ENCODE peak calls at places on chromosomes 11 and 22, in four cellular contexts. E is SK-N-SH, C is astrocyte, B is tibial nerve. L is an unnamed sample.

GRCh38 chr11:86625981-86626380 is 46.4 kb downstream of the ME3 start:
- DNase-seq in E (no peak), C (no peak), B (no peak), L (no peak)

GRCh38 chr11:112852141-112852853 is 108.9 kb upstream of the NCAM1 start:
- DNase-seq in E (no peak), C (peak; percentile 14), B (no peak), L (no peak)

GRCh38 chr11:66617148-66617814 is 851 bp downstream of the RBM14 start:
- DNase-seq in E (no peak), C (peak; percentile 40), B (peak; percentile 60), L (no peak)

GRCh38 chr11:123640677-123641494 is 13.5 kb downstream of the SCN3B start:
- DNase-seq in E (peak; percentile 81), C (no peak), B (no peak), L (peak; percentile 32)

GRCh38 chr11:65779919-65780769 is 632 bp downstream of the AP5B1 start:
- DNase-seq in E (peak; percentile 87), C (peak; percentile 54), B (peak; percentile 44), L (peak; percentile 82)

GRCh38 chr11:127521413-127521812 is 520.8 kb upstream of the KIRREL3 start:
- DNase-seq in E (no peak), C (peak; percentile 66), B (no peak), L (no peak)

GRCh38 chr22:44496844-44497217 is 1.2 kb downstream of the RTL6 start:
- DNase-seq in E (no peak), C (no peak), B (no peak), L (no peak)

GRCh38 chr22:33806191-33806590 is 114.1 kb downstream of the LARGE1 start:
- DNase-seq in E (no peak), C (no peak), B (no peak), L (no peak)

GRCh38 chr11:117642396-117642795 is 154.6 kb downstream of the DSCAML1 start:
- DNase-seq in E (no peak), C (no peak), B (no peak), L (no peak)

GRCh38 chr11:12086271-12087074 is 23.9 kb upstream of the MICAL2 start:
- DNase-seq in E (no peak), C (peak; percentile 98), B (no peak), L (peak; percentile 45)

GRCh38 chr11:1484716-1485503 is 1.7 kb downstream of the MOB2 start:
- DNase-seq in E (no peak), C (no peak), B (no peak), L (no peak)

GRCh38 chr22:47053865-47054185 is 291.4 kb downstream of the TBC1D22A start:
- DNase-seq in E (no peak), C (peak; percentile 70), B (no peak), L (no peak)

GRCh38 chr11:36251716-36252307 is 37.4 kb downstream of the COMMD9 start:
- DNase-seq in E (no peak), C (no peak), B (no peak), L (no peak)

GRCh38 chr11:9153651-9154050 is 62.3 kb upstream of the SCUBE2 start:
- DNase-seq in E (no peak), C (no peak), B (no peak), L (no peak)

GRCh38 chr11:117723625-117724024 is 73.4 kb downstream of the DSCAML1 start:
- DNase-seq in E (no peak), C (no peak), B (no peak), L (no peak)

GRCh38 chr11:93921695-93922468 is 71.5 kb upstream of the VSTM5 start:
- DNase-seq in E (peak; percentile 58), C (peak; percentile 45), B (no peak), L (peak; percentile 54)

DNA sequence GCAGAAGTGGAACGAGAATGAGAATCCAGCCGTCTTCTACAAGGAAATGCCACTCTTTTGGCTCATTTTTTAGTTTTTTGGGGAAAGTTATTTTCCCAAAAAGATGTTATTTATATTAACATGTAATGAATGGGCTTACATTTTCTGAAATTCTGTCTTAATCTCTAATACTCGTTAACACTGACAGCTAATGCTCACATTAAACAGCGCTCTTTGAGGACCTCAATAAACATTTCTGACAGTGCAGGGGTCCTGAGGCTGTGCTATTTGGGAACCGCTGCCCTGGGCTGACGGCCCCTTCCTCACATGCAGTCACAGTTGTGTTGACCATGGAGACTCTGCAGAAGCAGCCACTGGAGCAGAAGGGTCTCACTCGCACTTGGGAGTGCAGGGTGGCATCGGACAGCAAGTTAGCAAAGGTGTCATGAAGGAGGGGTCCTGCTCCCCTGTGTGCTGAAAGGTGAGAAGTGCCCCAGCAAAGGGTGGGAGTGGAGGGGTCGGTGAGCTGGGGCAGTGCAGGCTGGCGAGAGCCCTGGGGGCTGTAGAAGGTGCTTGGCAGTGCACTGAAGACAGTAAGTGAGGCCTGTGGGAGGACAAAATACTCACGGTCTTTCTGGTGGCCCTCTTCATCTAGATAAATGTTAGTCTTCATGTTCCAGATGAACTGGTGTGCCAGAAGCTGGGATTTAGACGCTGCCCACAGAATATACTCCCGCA is 53.1 kb upstream of the SERPIND1 start:
- DNase-seq in E (no peak), C (no peak), B (no peak), L (no peak)
- H3K27ac ChIP-seq in E (no peak overlapping the region), C (no peak overlapping the region), B (no peak overlapping the region), L (no peak overlapping the region)

GRCh38 chr11:64502634-64503033 is 88.4 kb upstream of the SLC22A12 start:
- DNase-seq in E (peak; percentile 62), C (no peak), B (no peak), L (no peak)

GRCh38 chr11:64499261-64500004 is 91.6 kb upstream of the SLC22A12 start:
- DNase-seq in E (no peak), C (no peak), B (no peak), L (no peak)

GRCh38 chr11:64500176-64501013 is 90.6 kb upstream of the SLC22A12 start:
- DNase-seq in E (no peak), C (no peak), B (no peak), L (no peak)

GRCh38 chr11:64503354-64503753 is 87.7 kb upstream of the SLC22A12 start:
- DNase-seq in E (no peak), C (no peak), B (no peak), L (no peak)

DNA sequence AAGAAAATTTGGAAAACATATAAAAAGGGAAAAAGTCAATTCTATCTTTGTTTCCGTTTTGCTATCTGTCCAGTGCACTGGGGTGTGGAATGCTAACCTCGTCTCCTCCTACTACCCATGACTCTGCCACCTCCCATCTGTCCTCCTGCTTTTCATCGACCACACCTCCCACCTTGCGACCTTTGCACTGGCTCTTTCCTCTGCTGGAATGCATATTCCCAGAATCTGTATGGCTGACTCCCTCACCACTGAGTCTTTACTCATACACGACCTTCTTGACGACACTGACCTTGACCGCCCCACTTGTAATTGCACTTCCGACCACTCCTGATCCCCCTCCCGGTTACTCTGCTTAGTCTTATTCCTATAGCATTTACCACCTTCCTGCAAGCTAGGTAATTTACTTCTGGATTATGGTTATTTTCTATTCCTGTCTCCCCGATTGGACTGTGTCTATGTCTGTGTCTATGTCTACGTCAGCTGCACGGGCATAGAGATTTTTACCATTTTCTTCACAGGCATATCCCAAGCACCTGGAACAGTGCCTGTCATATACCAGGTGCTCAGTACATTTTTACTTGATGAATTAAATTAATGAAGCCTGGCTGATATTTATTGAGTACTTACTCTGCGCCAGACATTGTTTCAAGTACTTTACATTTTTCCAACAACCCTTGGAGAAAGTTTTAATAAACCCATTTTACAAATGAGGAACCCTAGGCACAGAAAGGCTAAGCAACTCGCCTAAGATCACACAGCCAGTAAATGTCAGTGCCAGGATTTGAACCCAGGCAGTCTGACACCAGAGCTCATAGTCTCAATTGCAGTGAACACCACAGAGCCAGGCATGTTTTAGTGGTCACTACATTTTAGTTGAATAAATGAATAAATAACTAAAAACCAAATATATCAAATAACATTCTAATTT is 89.3 kb upstream of the SLC22A12 start:
- DNase-seq in E (no peak), C (no peak), B (no peak), L (no peak)
- H3K27me3 ChIP-seq in E (no peaks in the 10 kb centered on the region), C (peaks cover 20% of the 10 kb centered on the region), B (no peaks in the 10 kb centered on the region), L (no peaks in the 10 kb centered on the region)

GRCh38 chr11:114138411-114138810 is 78.9 kb downstream of the ZBTB16 start:
- DNase-seq in E (no peak), C (no peak), B (no peak), L (no peak)

GRCh38 chr11:114135737-114136151 is 76.2 kb downstream of the ZBTB16 start:
- DNase-seq in E (no peak), C (peak; percentile 18), B (no peak), L (no peak)

GRCh38 chr11:114134870-114135269 is 75.4 kb downstream of the ZBTB16 start:
- DNase-seq in E (no peak), C (peak; percentile 16), B (no peak), L (no peak)

GRCh38 chr11:114137838-114138237 is 78.3 kb downstream of the ZBTB16 start:
- DNase-seq in E (no peak), C (no peak), B (no peak), L (no peak)

GRCh38 chr11:114137054-114137453 is 77.5 kb downstream of the ZBTB16 start:
- DNase-seq in E (no peak), C (no peak), B (no peak), L (no peak)
- H3K4me1 ChIP-seq in E (peaks cover 14% of the 10 kb centered on the region), C (no peaks in the 10 kb centered on the region), B (no peaks in the 10 kb centered on the region), L (peaks cover 91% of the 10 kb centered on the region)

GRCh38 chr11:13209379-13209778 is 68.2 kb upstream of the BMAL1 start:
- DNase-seq in E (no peak), C (no peak), B (no peak), L (no peak)

GRCh38 chr11:13207665-13208594 is 69.7 kb upstream of the BMAL1 start:
- DNase-seq in E (no peak), C (peak; percentile 87), B (peak; percentile 27), L (peak; percentile 55)

GRCh38 chr11:13207270-13207664 is 70.3 kb upstream of the BMAL1 start:
- DNase-seq in E (no peak), C (no peak), B (no peak), L (no peak)

GRCh38 chr11:13210424-13210823 is 67.2 kb upstream of the BMAL1 start:
- DNase-seq in E (peak; percentile 62), C (peak; percentile 59), B (peak; percentile 42), L (peak; percentile 58)

DNA sequence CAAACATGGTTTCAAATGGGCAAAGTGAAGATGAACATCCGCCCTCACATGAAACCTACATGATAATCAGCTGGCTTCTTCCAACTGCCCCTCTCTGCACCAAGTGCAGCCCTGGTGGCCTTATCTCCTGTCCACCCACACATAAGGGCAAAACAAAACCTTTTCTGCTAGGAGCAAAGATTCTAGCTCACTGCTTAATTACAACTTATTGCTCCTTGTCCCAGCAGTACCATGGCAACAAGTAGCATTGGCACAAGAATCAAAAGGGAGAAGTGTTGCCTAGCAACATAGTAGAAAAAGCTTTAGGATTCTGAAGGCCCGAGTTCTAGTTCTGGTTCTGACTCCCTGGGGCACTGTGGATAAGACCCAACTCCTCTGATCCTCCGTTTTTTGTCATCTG is 68.7 kb upstream of the BMAL1 start:
- DNase-seq in E (no peak), C (peak; percentile 33), B (no peak), L (no peak)
- H3K27ac ChIP-seq in E (no peak overlapping the region), C (peak overlapping the region; percentile 72), B (peak overlapping the region; percentile 64), L (no peak overlapping the region)

GRCh38 chr11:50278756-50279155 is 246.1 kb downstream of the OR4C45 start:
- DNase-seq in E (no peak), C (no peak), B (no peak), L (no peak)
- H3K27me3 ChIP-seq in E (no peaks in the 10 kb centered on the region), C (no peaks in the 10 kb centered on the region), B (no peaks in the 10 kb centered on the region), L (no peaks in the 10 kb centered on the region)

DNA sequence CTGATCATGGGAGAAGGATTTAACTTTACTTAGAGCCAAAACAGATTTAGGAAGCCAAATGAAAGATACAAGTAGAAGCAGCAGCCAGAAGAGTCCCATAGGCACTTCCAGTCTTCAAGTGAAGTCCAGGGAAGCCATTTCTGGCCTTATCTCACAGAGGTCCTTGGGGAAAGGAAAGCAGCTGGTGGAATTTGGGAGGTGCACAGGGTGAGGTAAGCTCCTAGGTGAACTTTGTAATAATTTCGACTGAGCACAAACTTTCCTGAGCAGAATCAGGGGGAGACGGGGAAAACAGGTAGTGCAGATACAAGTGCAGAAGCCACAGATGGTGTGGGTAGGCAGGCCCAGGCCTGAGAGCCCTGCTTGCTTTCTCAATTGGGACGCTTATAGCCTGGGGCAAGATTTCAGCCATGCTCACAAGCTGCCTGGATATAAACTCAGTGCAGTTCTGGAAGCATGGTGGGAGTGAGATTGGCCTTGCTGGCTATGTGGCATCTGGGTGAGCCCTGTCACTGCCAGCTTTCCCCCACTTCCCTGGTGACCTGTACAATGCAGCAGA is 44.9 kb downstream of the GAS2 start:
- DNase-seq in E (no peak), C (no peak), B (no peak), L (no peak)
- H3K4me1 ChIP-seq in E (no peaks in the 10 kb centered on the region), C (no peaks in the 10 kb centered on the region), B (no peaks in the 10 kb centered on the region), L (no peaks in the 10 kb centered on the region)